ENCODE peak calls at places on chromosomes 2 and 18, in six cellular contexts. G is NT2/D1, Q is esophagus squamous epithelium, Z is left lung, J is PC-9, B is right cardiac atrium. K is an unnamed sample.

GRCh38 chr18:36600548-36600947 is 228.3 kb downstream of the TPGS2 start:
- DNase-seq in G (no peak), Q (no peak), Z (no peak), J (no peak), B (no peak), K (no peak)

GRCh38 chr2:1091895-1092585 is 141.4 kb downstream of the SNTG2 start:
- DNase-seq in G (no peak), Q (no peak), Z (no peak), J (no peak), B (no peak), K (no peak)

GRCh38 chr2:35962585-35962984 is 393.0 kb upstream of the CRIM1 start:
- DNase-seq in G (no peak), Q (no peak), Z (no peak), J (no peak), B (no peak), K (no peak)

GRCh38 chr2:74201596-74201995 is 3.2 kb downstream of the MTHFD2 start:
- DNase-seq in G (no peak), Q (no peak), Z (no peak), J (no peak), B (no peak), K (no peak)

GRCh38 chr2:19208479-19209204 is 149.8 kb downstream of the OSR1 start:
- DNase-seq in G (no peak), Q (no peak), Z (no peak), J (no peak), B (no peak), K (no peak)

GRCh38 chr2:238942080-238942761 is 94.3 kb downstream of the TWIST2 start:
- DNase-seq in G (no peak), Q (no peak), Z (no peak), J (no peak), B (no peak), K (no peak)

GRCh38 chr2:3602553-3603339 is 7.8 kb downstream of the COLEC11 start:
- DNase-seq in G (no peak), Q (no peak), Z (no peak), J (no peak), B (no peak), K (no peak)

GRCh38 chr2:215554689-215555088 is 118.8 kb upstream of the FN1 start:
- DNase-seq in G (no peak), Q (no peak), Z (no peak), J (no peak), B (no peak), K (no peak)

GRCh38 chr2:108288534-108289106 is at the start of gene SULT1C2:
- DNase-seq in G (peak), Q (no peak), Z (no peak), J (peak), B (no peak), K (no peak)

GRCh38 chr2:46164581-46165301 is 132.5 kb upstream of the EPAS1 start:
- DNase-seq in G (no peak), Q (no peak), Z (no peak), J (peak), B (peak), K (peak)

GRCh38 chr2:10234409-10235094 is 68.2 kb upstream of the HPCAL1 start:
- DNase-seq in G (no peak), Q (no peak), Z (peak), J (no peak), B (no peak), K (peak)

GRCh38 chr2:201349601-201350000 is 7.5 kb downstream of the FLACC1 start:
- DNase-seq in G (no peak), Q (no peak), Z (no peak), J (no peak), B (no peak), K (no peak)

GRCh38 chr18:79447703-79448367 is 52.1 kb downstream of the NFATC1 start:
- DNase-seq in G (no peak), Q (no peak), Z (no peak), J (no peak), B (no peak), K (no peak)

GRCh38 chr2:237423891-237424290 is 9.9 kb upstream of the COL6A3 start:
- DNase-seq in G (no peak), Q (no peak), Z (no peak), J (no peak), B (no peak), K (no peak)

GRCh38 chr2:237418300-237418699 is 4.3 kb upstream of the COL6A3 start:
- DNase-seq in G (no peak), Q (no peak), Z (no peak), J (no peak), B (no peak), K (no peak)

GRCh38 chr2:237424544-237424943 is 10.6 kb upstream of the COL6A3 start:
- DNase-seq in G (no peak), Q (no peak), Z (no peak), J (no peak), B (no peak), K (no peak)

GRCh38 chr2:237422309-237422708 is 8.3 kb upstream of the COL6A3 start:
- DNase-seq in G (no peak), Q (no peak), Z (no peak), J (no peak), B (no peak), K (no peak)

GRCh38 chr2:237421542-237422047 is 7.6 kb upstream of the COL6A3 start:
- DNase-seq in G (peak), Q (no peak), Z (peak), J (peak), B (peak), K (peak)
- H3K4me3 ChIP-seq in G (no peak), Q (no peak), Z (no peak), J (peak), B (peak), K (no peak)

GRCh38 chr2:218679119-218679518 is 7.2 kb downstream of the STK36 start:
- DNase-seq in G (no peak), Q (no peak), Z (no peak), J (no peak), B (no peak), K (peak)
- H3K4me3 ChIP-seq in G (no peak), Q (no peak), Z (no peak), J (no peak), B (no peak), K (no peak)

GRCh38 chr2:28893488-28893887 is 979 bp upstream of the WDR43 start:
- DNase-seq in G (no peak), Q (no peak), Z (peak), J (no peak), B (peak), K (no peak)

GRCh38 chr2:28895189-28895893 is 874 bp downstream of the WDR43 start:
- DNase-seq in G (no peak), Q (peak), Z (no peak), J (no peak), B (peak), K (peak)

GRCh38 chr2:28894470-28895188 is at the start of gene WDR43:
- DNase-seq in G (peak), Q (peak), Z (peak), J (peak), B (peak), K (peak)

GRCh38 chr2:28898048-28898447 is 3.6 kb downstream of the WDR43 start:
- DNase-seq in G (no peak), Q (no peak), Z (no peak), J (no peak), B (no peak), K (no peak)

DNA sequence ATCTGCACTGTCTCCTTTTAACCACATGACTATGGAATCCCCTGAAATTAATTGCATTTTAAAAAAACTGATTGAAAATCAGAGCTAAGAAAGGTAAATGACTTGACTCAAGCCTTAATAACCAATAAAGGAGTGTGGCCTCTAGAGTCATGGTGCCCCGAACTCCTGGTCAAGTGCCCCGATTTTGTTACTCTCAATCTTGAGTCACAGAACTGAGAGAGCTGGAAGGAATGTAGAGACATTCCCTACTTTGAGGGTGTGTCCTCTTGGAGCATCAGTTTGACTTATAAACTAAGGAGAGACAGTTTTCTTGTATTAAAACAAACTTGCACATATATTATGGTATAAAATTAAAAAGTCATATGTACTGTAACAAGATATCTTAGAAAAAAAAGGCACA is 2.4 kb downstream of the WDR43 start:
- DNase-seq in G (no peak), Q (no peak), Z (no peak), J (peak), B (no peak), K (no peak)
- H3K4me3 ChIP-seq in G (peak), Q (no peak), Z (no peak), J (peak), B (no peak), K (no peak)

DNA sequence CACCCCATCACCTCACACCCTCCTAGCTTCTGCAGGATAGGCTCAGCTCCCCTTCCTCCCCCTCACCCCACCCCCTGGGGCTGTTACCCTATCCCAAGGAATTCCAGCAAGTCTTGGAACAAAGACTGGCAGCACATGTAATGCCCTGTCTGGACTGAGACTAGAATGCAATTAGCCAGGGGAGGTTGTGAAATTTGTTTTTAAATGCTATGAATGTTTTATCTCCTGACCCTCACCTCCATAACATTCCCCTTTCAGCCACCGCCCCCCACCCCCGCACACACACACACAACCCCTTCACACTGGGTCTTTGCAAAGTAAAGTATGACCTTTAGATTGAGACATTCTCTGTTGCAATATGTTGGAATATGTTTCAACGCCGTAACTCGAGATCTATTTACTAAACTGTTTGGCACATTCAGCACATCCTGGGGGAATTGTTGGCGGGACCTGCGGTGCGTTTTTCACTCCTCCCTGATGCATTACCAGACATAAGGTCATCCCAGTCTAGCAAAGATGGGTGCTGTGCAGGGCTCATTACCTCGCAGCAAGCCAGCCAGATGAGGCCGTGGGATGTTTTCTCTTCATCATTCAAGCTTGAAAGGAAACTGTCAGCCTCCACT is 290.7 kb upstream of the SLC14A2 start:
- DNase-seq in G (peak), Q (no peak), Z (no peak), J (no peak), B (peak), K (peak)
- H3K4me3 ChIP-seq in G (no peak), Q (no peak), Z (no peak), J (no peak), B (no peak), K (no peak)

GRCh38 chr18:50396005-50396404 is 21.2 kb downstream of the SKA1 start:
- DNase-seq in G (no peak), Q (no peak), Z (no peak), J (no peak), B (no peak), K (no peak)

GRCh38 chr18:50398947-50399346 is 24.1 kb downstream of the SKA1 start:
- DNase-seq in G (peak), Q (no peak), Z (no peak), J (no peak), B (no peak), K (no peak)

GRCh38 chr18:50399582-50399981 is 24.7 kb downstream of the SKA1 start:
- DNase-seq in G (no peak), Q (no peak), Z (no peak), J (no peak), B (no peak), K (no peak)

GRCh38 chr18:50397023-50397422 is 22.2 kb downstream of the SKA1 start:
- DNase-seq in G (no peak), Q (no peak), Z (no peak), J (no peak), B (no peak), K (no peak)

DNA sequence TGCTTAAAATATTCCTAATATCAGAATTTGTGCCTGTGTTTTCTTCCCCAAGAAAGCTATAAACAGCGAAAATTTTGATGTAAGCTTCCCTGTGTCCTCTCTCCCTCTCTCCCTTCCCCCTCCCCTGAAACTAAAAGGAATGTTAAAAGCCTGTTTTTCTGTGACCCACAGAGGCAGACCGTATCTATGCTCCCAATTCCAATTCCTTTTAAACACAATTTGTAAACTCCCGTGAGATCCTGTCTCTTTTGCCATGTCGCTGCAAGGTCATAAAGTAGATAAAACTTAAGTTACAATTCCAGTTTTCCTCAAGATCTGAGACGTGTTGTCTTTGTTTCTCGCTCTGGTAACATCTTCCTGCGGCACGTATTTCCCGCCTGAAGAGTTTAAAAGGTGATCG is 23.3 kb downstream of the SKA1 start:
- DNase-seq in G (no peak), Q (no peak), Z (no peak), J (no peak), B (no peak), K (no peak)
- H3K4me3 ChIP-seq in G (peak), Q (no peak), Z (no peak), J (no peak), B (no peak), K (no peak)

DNA sequence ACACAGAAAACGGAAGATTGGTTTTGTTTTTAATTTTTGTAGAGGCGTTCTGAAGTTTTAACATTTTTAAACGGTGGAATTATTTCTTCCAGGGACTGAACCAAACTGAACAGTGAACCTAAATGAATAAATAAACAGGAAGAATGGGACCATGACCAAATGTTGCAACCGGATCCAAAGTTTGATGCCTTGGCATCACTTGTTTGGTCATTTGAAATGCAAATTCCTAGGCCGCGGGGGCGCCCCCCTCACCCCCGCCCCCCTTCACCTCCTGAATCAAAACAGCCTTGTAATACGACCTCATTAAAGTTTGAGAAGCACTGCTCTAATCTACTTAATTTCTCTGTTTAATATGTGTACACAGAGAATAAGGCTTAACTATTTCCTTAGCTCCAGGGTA is 5.9 kb downstream of the C2orf80 start:
- DNase-seq in G (no peak), Q (no peak), Z (no peak), J (no peak), B (no peak), K (no peak)
- H3K4me3 ChIP-seq in G (no peak), Q (no peak), Z (no peak), J (no peak), B (no peak), K (no peak)

GRCh38 chr2:163682695-163683094 is 53.1 kb downstream of the FIGN start:
- DNase-seq in G (no peak), Q (no peak), Z (no peak), J (no peak), B (no peak), K (no peak)

GRCh38 chr2:163687213-163687612 is 48.6 kb downstream of the FIGN start:
- DNase-seq in G (no peak), Q (no peak), Z (no peak), J (no peak), B (no peak), K (no peak)

GRCh38 chr2:163686289-163686688 is 49.5 kb downstream of the FIGN start:
- DNase-seq in G (no peak), Q (no peak), Z (no peak), J (no peak), B (no peak), K (no peak)

DNA sequence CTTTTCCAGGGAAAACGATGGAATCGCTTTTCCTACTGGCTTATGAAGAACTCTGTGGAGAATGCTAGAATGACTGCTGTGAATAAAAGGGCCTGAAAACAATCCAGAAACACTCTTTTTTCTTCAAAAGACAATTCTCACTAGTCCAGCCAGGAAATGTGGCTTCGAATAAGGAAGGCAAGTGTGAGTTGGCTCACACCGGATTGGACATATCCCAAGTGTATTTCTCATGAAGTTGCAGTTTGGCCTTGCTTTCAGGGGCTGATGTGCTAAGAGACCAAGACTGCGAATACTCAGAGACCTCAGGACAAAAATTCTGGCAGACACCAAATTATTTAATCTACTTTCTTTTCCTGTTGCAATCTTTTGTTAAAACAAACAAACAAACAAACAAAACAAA is 54.0 kb downstream of the FIGN start:
- DNase-seq in G (no peak), Q (no peak), Z (no peak), J (no peak), B (peak), K (peak)
- H3K4me3 ChIP-seq in G (no peak), Q (no peak), Z (no peak), J (no peak), B (no peak), K (no peak)

GRCh38 chr2:110675679-110676078 is 2.2 kb downstream of the BUB1 start:
- DNase-seq in G (no peak), Q (no peak), Z (no peak), J (no peak), B (no peak), K (no peak)
- H3K4me3 ChIP-seq in G (no peak), Q (no peak), Z (no peak), J (no peak), B (no peak), K (no peak)

GRCh38 chr2:220948579-220948978 is 623.5 kb downstream of the EPHA4 start:
- DNase-seq in G (peak), Q (no peak), Z (no peak), J (no peak), B (no peak), K (no peak)

GRCh38 chr2:220946552-220946951 is 625.6 kb downstream of the EPHA4 start:
- DNase-seq in G (no peak), Q (no peak), Z (no peak), J (no peak), B (no peak), K (no peak)

DNA sequence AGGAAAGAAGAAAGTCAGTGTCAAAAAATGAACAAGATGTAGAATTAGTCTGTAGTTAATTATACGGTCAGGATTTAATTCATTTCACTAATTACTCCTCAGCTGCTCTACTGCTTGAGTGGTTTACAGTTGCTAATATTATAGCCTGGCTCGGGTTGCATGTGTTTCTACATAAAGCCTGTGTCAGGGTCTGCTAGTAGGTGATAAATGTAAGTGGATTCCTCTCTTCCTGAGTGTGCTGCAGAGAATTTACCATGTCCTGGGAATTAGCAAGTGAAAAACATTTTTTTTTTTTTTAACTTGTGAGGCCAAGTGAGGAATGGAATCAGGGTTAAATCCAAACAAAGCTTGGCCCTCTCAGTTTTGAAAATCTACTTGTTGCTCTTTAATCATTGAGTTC is 622.6 kb downstream of the EPHA4 start:
- DNase-seq in G (peak), Q (no peak), Z (no peak), J (no peak), B (no peak), K (no peak)
- H3K4me3 ChIP-seq in G (no peak), Q (no peak), Z (no peak), J (no peak), B (no peak), K (no peak)